ENCODE peak calls at places on chromosomes 11 and 22, in seven cellular contexts. D, K, J, Q, T, F and H are unnamed samples. For H3K9me3, the result is how much of the 10 kb centered on the place peaks cover.

GRCh38 chr22:34454598-34454997 is 534.3 kb upstream of the LARGE1 start:
- DNase-seq in F (no peak), T (no peak), Q (no peak), K (no peak), J (no peak), D (no peak), H (no peak)

GRCh38 chr22:28497188-28497587 is 182.5 kb downstream of the TTC28 start:
- DNase-seq in D (no peak), K (no peak), T (peak), J (no peak), F (no peak), Q (no peak), H (no peak)

GRCh38 chr11:106420048-106420665 is 342.7 kb downstream of the AASDHPPT start:
- DNase-seq in K (no peak), T (no peak), Q (no peak), F (no peak), D (no peak), J (no peak), H (no peak)

GRCh38 chr11:134518616-134519389 is 106.8 kb upstream of the B3GAT1 start:
- DNase-seq in F (no peak), J (no peak), Q (no peak), D (peak), K (no peak), T (no peak), H (peak)

GRCh38 chr11:130964393-130964792 is 48.1 kb upstream of the SNX19 start:
- DNase-seq in D (no peak), K (no peak), Q (no peak), J (no peak), T (no peak), F (no peak), H (no peak)

GRCh38 chr22:28231423-28231822 is 312.4 kb upstream of the PITPNB start:
- DNase-seq in J (no peak), T (peak), K (no peak), Q (no peak), D (no peak), F (no peak), H (no peak)

GRCh38 chr11:62054484-62055121 is 69.2 kb upstream of the INCENP start:
- DNase-seq in D (peak), T (peak), K (no peak), F (peak), J (no peak), Q (peak), H (peak)

GRCh38 chr22:22785316-22786065 is 102.1 kb upstream of the IGLL5 start:
- DNase-seq in T (no peak), Q (no peak), F (no peak), D (no peak), K (no peak), J (no peak), H (no peak)

GRCh38 chr11:8036986-8037385 is 44.0 kb upstream of the TUB start:
- DNase-seq in T (no peak), Q (no peak), K (no peak), J (no peak), F (no peak), D (no peak), H (peak)

GRCh38 chr11:87299041-87299481 is 261.3 kb downstream of the TMEM135 start:
- DNase-seq in J (no peak), T (no peak), F (no peak), K (no peak), Q (peak), D (no peak), H (no peak)

GRCh38 chr11:96254087-96254486 is 88.9 kb downstream of the MAML2 start:
- DNase-seq in T (peak), F (no peak), D (no peak), Q (no peak), J (no peak), K (no peak), H (no peak)

GRCh38 chr11:64603411-64604110 is 12.5 kb downstream of the SLC22A12 start:
- DNase-seq in Q (no peak), T (no peak), J (no peak), F (no peak), D (no peak), K (no peak), H (no peak)

GRCh38 chr11:95556342-95557151 is 233.0 kb downstream of the FAM76B start:
- DNase-seq in K (no peak), D (no peak), F (no peak), J (no peak), Q (no peak), T (peak), H (no peak)

GRCh38 chr11:68014157-68014965 is 4.2 kb downstream of the ALDH3B1 start:
- DNase-seq in D (peak), T (peak), J (peak), Q (peak), K (no peak), F (no peak), H (no peak)

GRCh38 chr11:79081441-79082124 is 359.2 kb downstream of the TENM4 start:
- DNase-seq in K (no peak), D (no peak), Q (no peak), T (peak), J (no peak), F (no peak), H (no peak)

GRCh38 chr11:6799402-6799801 is at the start of gene OR6A2:
- DNase-seq in T (peak), D (no peak), Q (no peak), K (no peak), F (no peak), J (no peak), H (no peak)

GRCh38 chr22:28541137-28541536 is 138.5 kb downstream of the TTC28 start:
- DNase-seq in D (no peak), K (no peak), J (no peak), F (no peak), Q (no peak), T (no peak), H (no peak)

GRCh38 chr11:7263842-7264241 is 12.1 kb downstream of the SYT9 start:
- DNase-seq in K (no peak), T (no peak), J (no peak), D (no peak), F (no peak), Q (no peak), H (no peak)

GRCh38 chr22:30314918-30315317 is 11.8 kb downstream of the TBC1D10A start:
- DNase-seq in T (peak), K (no peak), J (no peak), F (no peak), Q (no peak), D (no peak), H (no peak)

GRCh38 chr11:2651054-2651617 is 48.7 kb downstream of the KCNQ1OT1 start:
- DNase-seq in Q (no peak), F (no peak), T (no peak), K (no peak), D (no peak), J (no peak), H (no peak)

GRCh38 chr11:2650343-2650867 is 49.4 kb downstream of the KCNQ1OT1 start:
- DNase-seq in K (no peak), J (no peak), D (no peak), T (no peak), Q (no peak), F (no peak), H (no peak)

GRCh38 chr11:2647953-2648352 is 51.8 kb downstream of the KCNQ1OT1 start:
- DNase-seq in K (no peak), Q (no peak), D (no peak), J (no peak), F (no peak), T (no peak), H (no peak)

GRCh38 chr11:2649400-2649799 is 50.4 kb downstream of the KCNQ1OT1 start:
- DNase-seq in D (no peak), F (no peak), K (no peak), J (no peak), Q (no peak), T (no peak), H (no peak)

DNA sequence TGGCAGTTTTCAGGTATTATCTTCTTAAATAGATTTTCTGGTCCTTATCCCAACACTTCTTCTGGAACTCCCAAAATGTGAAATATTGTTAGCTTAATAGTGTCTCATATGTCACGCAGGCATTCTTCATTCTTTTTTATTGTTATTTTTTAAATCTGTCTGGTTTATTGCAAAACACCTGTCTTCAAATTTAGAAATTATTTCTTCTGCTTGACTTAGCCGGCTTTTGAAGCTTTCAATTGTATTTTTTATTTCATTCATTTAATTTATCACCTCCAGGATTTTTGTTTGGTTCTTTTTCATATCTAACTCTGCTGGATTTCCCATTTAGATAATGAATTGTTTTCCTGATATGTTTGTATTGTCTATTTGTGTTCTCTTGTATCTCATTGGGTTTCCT is 49.9 kb downstream of the KCNQ1OT1 start:
- DNase-seq in J (no peak), Q (no peak), D (no peak), F (no peak), T (no peak), K (no peak), H (no peak)
- H3K9me3 ChIP-seq in J (under half), Q (half or more), D (under half), F (under half), T (half or more), K (under half), H (half or more)

DNA sequence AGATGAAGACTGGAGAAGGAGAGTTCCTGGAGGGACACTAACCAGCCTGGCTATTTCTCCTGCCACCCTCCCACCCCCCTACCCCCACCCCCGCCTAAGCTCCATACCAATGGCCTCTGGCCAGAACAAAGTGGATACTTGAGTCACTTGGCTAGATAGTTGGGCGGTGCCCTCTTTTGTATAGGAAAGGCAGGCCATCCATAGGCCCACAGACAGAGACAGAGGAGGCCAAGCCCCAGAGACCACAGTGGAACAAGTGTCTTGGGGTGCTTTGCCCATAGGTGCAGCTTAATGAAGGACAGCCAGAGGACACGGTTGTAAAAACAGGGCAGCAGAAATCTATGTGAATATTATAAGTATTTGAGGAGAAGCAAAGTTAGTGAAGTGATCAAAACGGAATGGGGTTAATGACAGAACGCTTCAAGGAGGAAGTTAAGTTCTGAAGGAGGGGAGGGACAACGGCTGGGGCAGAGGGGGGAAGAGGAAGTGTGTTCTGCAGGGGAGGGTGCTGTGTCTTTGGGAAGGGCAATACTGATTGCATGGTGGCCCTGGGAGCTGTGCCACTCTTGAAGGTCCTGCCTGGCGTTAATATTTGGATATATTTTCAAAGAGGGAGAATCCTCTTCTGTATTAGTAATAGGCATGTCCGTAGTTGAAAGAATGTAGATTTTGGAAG is 32.7 kb downstream of the FLI1 start:
- DNase-seq in T (no peak), D (no peak), Q (no peak), J (no peak), K (no peak), F (no peak), H (peak)
- TF ChIP-seq POLR2A in T (no peak), D (no peak), Q (no peak), J (no peak), K (no peak), F (no peak), H (no peak)

GRCh38 chr11:70725786-70726185 is 327.5 kb downstream of the CTTN start:
- DNase-seq in J (no peak), Q (no peak), T (no peak), F (no peak), K (no peak), D (no peak), H (no peak)
- H3K9me3 ChIP-seq in J (under half), Q (under half), T (under half), F (under half), K (under half), D (under half), H (under half)

DNA sequence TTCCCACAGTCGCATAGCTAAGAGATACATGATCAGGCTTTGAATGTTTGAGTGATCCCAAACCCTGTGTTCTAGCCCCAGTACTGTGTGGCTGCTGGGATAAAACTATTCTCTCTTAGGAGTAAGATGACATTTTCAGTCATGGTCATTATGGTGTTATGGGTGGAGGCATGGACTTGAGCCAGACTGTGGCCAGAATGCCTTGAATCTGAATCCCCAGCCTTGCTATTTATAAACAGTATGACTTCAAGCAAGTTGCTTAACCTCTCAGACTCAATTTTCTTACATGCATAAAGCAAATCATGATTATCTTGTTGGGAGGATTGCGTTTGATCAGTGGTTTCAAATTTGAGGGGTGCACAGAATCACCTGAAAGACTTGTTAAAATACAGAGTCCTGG is 571.6 kb downstream of the METTL15 start:
- DNase-seq in F (no peak), J (no peak), Q (no peak), T (peak), K (no peak), D (no peak), H (no peak)
- TF ChIP-seq POLR2A in F (no peak), J (no peak), Q (no peak), T (no peak), K (no peak), D (no peak), H (no peak)

DNA sequence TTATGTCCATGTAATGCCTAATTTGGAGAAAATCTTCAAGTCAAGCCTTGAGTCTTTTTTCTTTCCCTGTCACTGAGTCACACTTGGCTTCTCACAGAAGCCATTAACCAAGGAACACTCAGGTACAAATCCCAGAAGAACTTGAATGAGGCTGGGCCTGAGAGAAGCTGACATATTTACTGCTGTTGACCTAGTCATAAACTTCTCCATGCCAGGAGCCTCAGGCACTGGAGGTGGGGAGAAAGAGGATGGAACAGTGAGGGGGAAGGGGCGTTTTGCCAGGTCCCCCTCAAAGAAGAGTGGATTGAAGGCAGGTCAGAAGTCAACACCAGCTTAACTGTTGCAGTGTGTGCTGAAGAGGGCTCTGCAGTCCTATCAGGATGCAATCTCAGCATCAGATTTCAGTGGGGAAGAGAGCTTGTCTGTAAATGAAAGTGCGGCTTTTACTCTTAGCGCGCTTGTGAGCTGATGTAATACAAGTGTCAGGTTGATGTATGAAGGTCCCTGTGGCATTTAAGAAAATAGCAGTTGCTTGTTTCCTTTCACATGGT is 526.0 kb downstream of the ETS1 start:
- DNase-seq in F (no peak), D (no peak), K (no peak), J (no peak), T (peak), Q (no peak), H (no peak)
- H3K9me3 ChIP-seq in F (under half), D (under half), K (under half), J (under half), T (under half), Q (under half), H (under half)

GRCh38 chr11:11335043-11335442 is 18.0 kb downstream of the CSNK2A3 start:
- DNase-seq in F (no peak), J (no peak), Q (no peak), K (no peak), T (no peak), D (no peak), H (no peak)
- TF ChIP-seq POLR2A in F (no peak), J (no peak), Q (no peak), K (no peak), T (no peak), D (no peak), H (no peak)

GRCh38 chr22:49295851-49296560 is 531.7 kb downstream of the BRD1 start:
- DNase-seq in K (no peak), D (no peak), F (no peak), Q (no peak), T (no peak), J (no peak), H (peak)

GRCh38 chr22:49297286-49297870 is 530.3 kb downstream of the BRD1 start:
- DNase-seq in T (no peak), D (no peak), Q (no peak), F (no peak), J (no peak), K (no peak), H (peak)

GRCh38 chr22:49295465-49295743 is 532.3 kb downstream of the BRD1 start:
- DNase-seq in Q (no peak), J (no peak), K (no peak), F (no peak), T (no peak), D (no peak), H (peak)

GRCh38 chr22:49297871-49298721 is 529.6 kb downstream of the BRD1 start:
- DNase-seq in F (no peak), T (no peak), J (no peak), K (no peak), Q (no peak), D (no peak), H (peak)

GRCh38 chr22:49296561-49296960 is 531.1 kb downstream of the BRD1 start:
- DNase-seq in K (no peak), D (no peak), F (no peak), J (no peak), Q (no peak), T (no peak), H (peak)
- H3K9me3 ChIP-seq in K (under half), D (under half), F (under half), J (under half), Q (under half), T (half or more), H (under half)

DNA sequence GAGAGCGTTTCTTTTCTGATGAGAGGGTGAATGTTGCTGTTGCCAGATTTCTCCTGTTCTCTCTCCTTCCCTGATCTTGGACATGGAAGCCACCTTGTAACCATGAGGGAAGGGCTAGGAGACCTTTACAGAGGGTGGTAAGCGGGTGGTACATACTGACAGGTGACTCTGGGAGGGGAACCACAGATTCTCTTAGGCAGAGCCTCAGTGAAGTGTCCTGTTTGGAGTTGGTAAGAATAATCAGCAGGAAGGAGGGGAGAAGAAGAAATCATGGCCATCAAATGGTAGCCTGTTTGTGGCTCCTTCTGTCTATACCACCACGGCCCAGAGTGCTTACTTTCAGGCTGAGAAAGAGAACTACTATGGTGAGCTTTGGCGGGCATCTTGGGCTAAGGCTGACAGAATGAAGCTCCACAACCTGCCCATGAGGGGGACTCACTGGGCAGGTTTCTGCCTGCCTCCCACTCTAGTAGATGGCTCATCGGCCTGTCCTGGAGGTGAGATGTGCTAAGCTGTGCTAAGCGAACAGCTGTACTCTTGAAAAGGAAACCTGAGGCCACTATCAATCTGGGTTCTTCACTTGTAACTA is 55.3 kb upstream of the CLTCL1 start:
- DNase-seq in T (no peak), Q (no peak), K (no peak), F (no peak), J (no peak), D (no peak), H (no peak)
- TF ChIP-seq POLR2A in T (no peak), Q (no peak), K (no peak), F (no peak), J (no peak), D (no peak), H (no peak)

GRCh38 chr22:26671317-26672059 is 14.1 kb downstream of the MIAT start:
- DNase-seq in K (peak), T (no peak), J (peak), Q (no peak), D (peak), F (peak), H (peak)

GRCh38 chr22:26672060-26672471 is 14.7 kb downstream of the MIAT start:
- DNase-seq in J (peak), Q (no peak), D (no peak), T (no peak), F (no peak), K (no peak), H (peak)

GRCh38 chr22:26673485-26673884 is 16.1 kb downstream of the MIAT start:
- DNase-seq in T (no peak), D (no peak), Q (no peak), J (no peak), F (no peak), K (no peak), H (no peak)

GRCh38 chr22:26674211-26675190 is 17.1 kb downstream of the MIAT start:
- DNase-seq in T (no peak), K (no peak), Q (no peak), F (no peak), J (no peak), D (no peak), H (peak)

DNA sequence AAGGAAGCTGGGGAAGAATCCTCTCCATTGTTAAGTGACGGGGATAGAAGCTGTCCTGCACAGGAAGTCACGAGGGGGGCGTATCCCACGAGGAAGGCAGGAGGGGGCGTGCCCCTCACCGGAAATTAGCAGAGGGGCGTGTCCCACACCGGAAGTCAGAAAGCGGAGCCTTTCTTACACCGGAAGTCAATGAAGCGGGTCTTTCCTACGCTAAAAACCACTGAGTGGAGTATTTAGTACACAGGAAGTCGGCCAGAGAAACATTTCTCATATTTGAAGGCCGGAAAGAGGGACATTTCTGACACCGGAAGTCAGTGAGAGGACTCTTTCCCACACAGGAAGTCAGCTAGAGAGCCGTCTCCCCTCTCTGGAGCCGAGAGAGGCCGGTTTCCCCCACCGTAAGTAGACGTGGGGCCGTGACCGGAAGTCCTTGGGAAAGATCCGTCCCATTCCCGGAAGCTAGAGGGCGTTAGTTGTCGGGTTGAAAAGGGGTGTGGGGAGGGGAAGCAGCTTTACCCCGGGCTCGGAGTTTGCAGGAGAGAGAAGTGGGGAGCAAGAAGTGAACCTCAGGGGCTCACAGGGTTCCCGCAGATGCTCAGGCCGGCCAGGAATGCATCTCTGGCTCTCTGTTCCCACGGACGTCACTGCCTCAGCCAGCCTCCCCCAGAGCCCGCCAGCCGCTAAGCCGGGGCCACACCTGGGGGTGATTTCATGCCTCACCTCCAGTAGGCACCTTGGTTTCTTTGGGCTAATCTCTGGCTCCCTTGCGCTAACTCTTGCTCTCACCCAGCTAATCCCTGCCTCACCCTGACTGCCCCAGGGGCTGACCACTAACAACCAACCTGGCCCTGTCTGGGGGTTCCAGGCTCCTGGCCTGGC is 15.4 kb downstream of the MIAT start:
- DNase-seq in F (peak), K (peak), T (peak), J (peak), Q (peak), D (peak), H (peak)
- H3K9me3 ChIP-seq in F (under half), K (under half), T (under half), J (under half), Q (under half), D (under half), H (under half)